ENCODE peak calls at places on chromosomes 1 and 21, in eight cellular contexts. F is A549; N is kidney glomerular epithelial cell; K is NCI-H1105; H is stimulated activated naive B cell treated with anti-CD40 and anti-IgM and Interleukin-4, amounts not matched to agents 10 μg/mL and 1 μg/mL and 100 μg/mL, for 72 hours; S is NCI-H226; D is iris pigment epithelial cell; G is esophagus squamous epithelium. U is an unnamed sample.

GRCh38 chr1:1873186-1873585 is 17.7 kb downstream of the GNB1 start:
- DNase-seq in F (no peak), N (no peak), K (no peak), H (no peak), S (no peak), D (no peak), G (no peak), U (no peak)

GRCh38 chr1:8340456-8340855 is 22.5 kb downstream of the SLC45A1 start:
- DNase-seq in F (no peak), N (no peak), K (no peak), H (no peak), S (no peak), D (no peak), G (no peak), U (no peak)

GRCh38 chr1:39282537-39283216 is 78.2 kb downstream of the MACF1 start:
- DNase-seq in F (no peak), N (no peak), K (no peak), H (no peak), S (no peak), D (peak), G (no peak), U (no peak)

GRCh38 chr1:13723810-13724209 is 23.8 kb downstream of the PRDM2 start:
- DNase-seq in F (no peak), N (no peak), K (no peak), H (no peak), S (no peak), D (peak), G (no peak), U (no peak)

GRCh38 chr1:160544647-160545046 is 21.6 kb upstream of the SLAMF6 start:
- DNase-seq in F (no peak), N (peak), K (no peak), H (no peak), S (no peak), D (peak), G (no peak), U (no peak)

GRCh38 chr1:73034255-73034654 is 751.9 kb upstream of the NEGR1 start:
- DNase-seq in F (no peak), N (no peak), K (no peak), H (no peak), S (no peak), D (no peak), G (no peak), U (no peak)

GRCh38 chr1:151853411-151853930 is at the start of gene THEM5:
- DNase-seq in F (no peak), N (no peak), K (no peak), H (no peak), S (no peak), D (no peak), G (no peak), U (no peak)

GRCh38 chr1:42424201-42424600 is 31.6 kb downstream of the ZMYND12 start:
- DNase-seq in F (no peak), N (no peak), K (no peak), H (no peak), S (no peak), D (no peak), G (no peak), U (no peak)

GRCh38 chr1:6004412-6005123 is 12.3 kb upstream of the NPHP4 start:
- DNase-seq in F (no peak), N (no peak), K (no peak), H (no peak), S (no peak), D (no peak), G (no peak), U (no peak)

GRCh38 chr1:5910666-5911065 is 81.6 kb downstream of the NPHP4 start:
- DNase-seq in F (no peak), N (no peak), K (no peak), H (no peak), S (no peak), D (no peak), G (no peak), U (no peak)

GRCh38 chr1:19892628-19893168 is 10.5 kb downstream of the OTUD3 start:
- DNase-seq in F (no peak), N (no peak), K (no peak), H (no peak), S (no peak), D (peak), G (no peak), U (no peak)

GRCh38 chr21:33428669-33429068 is 25.5 kb downstream of the IFNGR2 start:
- DNase-seq in F (no peak), N (no peak), K (no peak), H (no peak), S (peak), D (no peak), G (no peak), U (no peak)

GRCh38 chr1:221708987-221709386 is 32.9 kb downstream of the DUSP10 start:
- DNase-seq in F (peak), N (peak), K (peak), H (peak), S (peak), D (no peak), G (no peak), U (no peak)

GRCh38 chr1:163745204-163745603 is 423.4 kb downstream of the NUF2 start:
- DNase-seq in F (no peak), N (no peak), K (no peak), H (no peak), S (no peak), D (no peak), G (no peak), U (no peak)

GRCh38 chr1:31695327-31695726 is 8.5 kb downstream of the COL16A1 start:
- DNase-seq in F (no peak), N (no peak), K (no peak), H (no peak), S (no peak), D (no peak), G (no peak), U (no peak)

GRCh38 chr1:198929961-198930599 is 291.2 kb downstream of the PTPRC start:
- DNase-seq in F (no peak), N (peak), K (peak), H (no peak), S (no peak), D (peak), G (no peak), U (no peak)

GRCh38 chr1:234489692-234490065 is 10.7 kb upstream of the TARBP1 start:
- DNase-seq in F (no peak), N (no peak), K (no peak), H (no peak), S (no peak), D (no peak), G (no peak), U (no peak)